ENCODE peak calls at places on chromosomes 6 and 20, in four cellular contexts. R is WTC11, D is HepG2, W is K562. E is an unnamed sample.

GRCh38 chr6:115120394-115120793 is 777.6 kb upstream of the HS3ST5 start:
- DNase-seq in R (no peak), D (no peak), W (no peak), E (no peak)

GRCh38 chr20:32896521-32897280 is 38.0 kb downstream of the EFCAB8 start:
- DNase-seq in R (no peak), D (no peak), W (no peak), E (no peak)

GRCh38 chr20:3990741-3991140 is 24.6 kb downstream of the RNF24 start:
- DNase-seq in R (no peak), D (no peak), W (no peak), E (no peak)

GRCh38 chr6:31545291-31545690 is 1.1 kb downstream of the ATP6V1G2 start:
- DNase-seq in R (no peak), D (no peak), W (no peak), E (no peak)

GRCh38 chr20:20003088-20003954 is 13.8 kb upstream of the NAA20 start:
- DNase-seq in R (no peak), D (no peak), W (no peak), E (no peak)

GRCh38 chr6:84346372-84346771 is 118.9 kb upstream of the CEP162 start:
- DNase-seq in R (no peak), D (no peak), W (no peak), E (no peak)

GRCh38 chr6:13689511-13690256 is 22.0 kb downstream of the RANBP9 start:
- DNase-seq in R (no peak), D (no peak), W (no peak), E (no peak)

GRCh38 chr6:39312912-39313525 is 1.2 kb downstream of the KCNK17 start:
- DNase-seq in R (peak; percentile 30), D (no peak), W (no peak), E (no peak)

GRCh38 chr6:80523531-80523970 is 417.1 kb downstream of the BCKDHB start:
- DNase-seq in R (peak; percentile 79), D (no peak), W (no peak), E (peak; percentile 9)

GRCh38 chr20:20321917-20322316 is 46.0 kb upstream of the INSM1 start:
- DNase-seq in R (no peak), D (no peak), W (no peak), E (no peak)

GRCh38 chr6:156807028-156807427 is 29.9 kb downstream of the ARID1B start:
- DNase-seq in R (no peak), D (no peak), W (no peak), E (peak; percentile 59)

GRCh38 chr20:33814238-33814712 is 3.1 kb downstream of the CHMP4B start:
- DNase-seq in R (no peak), D (no peak), W (no peak), E (no peak)

GRCh38 chr6:2000962-2001361 is 244.4 kb downstream of the GMDS start:
- DNase-seq in R (no peak), D (no peak), W (no peak), E (no peak)

GRCh38 chr20:18780731-18781130 is 32.9 kb upstream of the SCP2D1 start:
- DNase-seq in R (no peak), D (no peak), W (no peak), E (no peak)

GRCh38 chr6:100176321-100176950 is 182.4 kb upstream of the MCHR2 start:
- DNase-seq in R (no peak), D (peak; percentile 14), W (no peak), E (peak; percentile 27)

GRCh38 chr20:4234128-4234527 is 218.8 kb upstream of the RNF24 start:
- DNase-seq in R (no peak), D (no peak), W (no peak), E (no peak)

GRCh38 chr20:23689399-23689690 is 507 bp upstream of the CST4 start:
- DNase-seq in R (no peak), D (no peak), W (no peak), E (no peak)

GRCh38 chr20:24915892-24916291 is 33.2 kb upstream of the CST7 start:
- DNase-seq in R (no peak), D (no peak), W (no peak), E (no peak)

GRCh38 chr6:12714022-12714421 is 2.5 kb upstream of the PHACTR1 start:
- DNase-seq in R (no peak), D (no peak), W (no peak), E (no peak)

GRCh38 chr20:58722877-58723627 is 30.5 kb downstream of the NPEPL1 start:
- DNase-seq in R (no peak), D (no peak), W (no peak), E (no peak)

DNA sequence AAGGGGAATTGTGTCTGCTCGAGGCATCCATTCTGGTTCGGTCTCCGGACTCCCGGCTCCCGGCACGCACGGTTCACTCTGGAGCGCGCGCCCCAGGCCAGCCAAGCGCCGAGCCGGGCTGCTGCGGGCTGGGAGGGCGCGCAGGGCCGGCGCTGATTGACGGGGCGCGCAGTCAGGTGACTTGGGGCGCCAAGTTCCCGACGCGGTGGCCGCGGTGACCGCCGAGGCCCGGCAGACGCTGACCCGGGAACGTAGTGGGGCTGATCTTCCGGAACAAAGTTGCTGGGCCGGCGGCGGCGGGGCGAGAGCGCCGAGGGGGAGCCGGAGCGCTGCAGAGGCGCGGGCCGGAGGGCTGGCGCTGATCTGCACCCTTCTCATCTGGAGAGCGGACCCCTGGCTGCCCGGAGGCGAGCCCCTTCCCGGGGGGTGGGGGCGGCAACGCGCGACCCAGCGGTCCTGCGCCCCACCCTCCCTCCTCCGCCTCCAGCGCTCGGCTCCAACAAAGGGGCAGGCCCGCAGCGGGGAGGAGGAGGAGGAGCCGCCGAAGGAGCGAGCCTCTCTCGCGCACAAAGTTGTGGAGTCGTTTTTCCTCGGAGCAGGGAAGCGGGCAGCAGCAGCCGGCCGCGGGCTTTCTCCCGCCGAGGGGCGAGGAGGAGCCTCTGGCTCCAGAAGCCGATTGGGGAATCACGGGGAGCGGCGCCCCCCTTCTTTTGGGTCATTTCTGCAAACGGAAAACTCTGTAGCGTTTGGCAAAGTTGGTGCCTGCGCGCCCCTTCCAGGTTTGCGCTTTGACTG is at the start of gene UTRN:
- DNase-seq in R (peak; percentile 89), D (peak; percentile 74), W (peak; percentile 47), E (peak; percentile 82)
- TF ChIP-seq ELF4 in R (no peak), D (peak; percentile 97), W (no peak), E (no peak)

DNA sequence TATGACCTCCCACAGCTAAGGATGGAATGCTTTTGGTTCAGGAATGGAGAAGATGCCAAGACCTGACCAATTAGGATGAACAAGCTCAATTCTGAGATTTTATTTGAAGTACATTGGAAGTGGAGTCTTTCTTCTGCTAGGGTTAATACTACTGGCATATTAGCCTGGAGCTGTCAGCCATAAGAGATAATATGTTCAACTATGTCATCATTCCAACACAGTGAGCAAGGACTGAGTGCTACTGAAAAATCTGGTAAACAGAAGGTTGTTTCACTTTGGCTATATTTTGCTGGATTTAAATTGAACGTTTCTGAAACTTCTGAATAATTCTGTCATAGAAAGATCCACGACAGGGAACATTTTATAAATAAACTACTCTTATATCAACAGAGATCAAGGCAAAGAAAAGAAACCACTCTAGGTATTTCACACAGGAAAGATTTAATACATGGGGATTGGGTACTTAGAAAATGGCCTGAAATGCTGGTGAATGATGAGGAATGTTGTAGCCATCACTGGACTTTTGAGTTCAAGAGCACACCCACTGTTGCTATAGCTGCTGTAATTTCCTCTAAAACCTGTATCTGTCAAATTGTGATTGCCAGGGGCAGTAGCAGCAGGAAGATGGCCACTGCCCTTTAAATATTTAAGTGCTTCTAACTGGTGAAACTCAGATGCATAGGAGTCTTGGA is 200.5 kb downstream of the PLCB4 start:
- DNase-seq in R (no peak), D (no peak), W (no peak), E (no peak)
- TF ChIP-seq ELF4 in R (no peak), D (no peak), W (no peak), E (no peak)

DNA sequence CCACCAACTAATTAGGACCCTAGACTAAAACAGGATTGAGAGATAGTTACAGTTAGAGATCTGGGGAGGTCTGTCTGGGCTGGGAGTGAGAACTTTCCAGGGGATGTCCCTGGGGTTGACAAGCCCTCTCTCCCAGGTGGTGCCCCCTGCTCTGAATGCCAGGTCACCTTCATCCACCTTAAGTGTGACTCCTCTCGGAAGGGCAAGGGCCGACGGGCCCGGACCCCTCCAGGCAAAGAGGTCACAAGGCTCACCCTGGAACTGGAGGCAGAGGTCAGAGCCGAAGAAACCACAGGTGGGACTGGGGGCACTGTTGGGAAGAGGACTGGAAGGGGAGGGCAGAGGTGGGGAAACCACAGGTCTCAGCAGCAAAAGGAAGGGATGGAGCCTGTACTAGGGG is 17.0 kb upstream of the ZNF76 start:
- DNase-seq in R (no peak), D (no peak), W (no peak), E (no peak)
- TF ChIP-seq ELF4 in R (no peak), D (no peak), W (no peak), E (no peak)

GRCh38 chr6:158799051-158799792 is 19.9 kb downstream of the EZR start:
- DNase-seq in R (no peak), D (peak; percentile 72), W (no peak), E (peak; percentile 61)

GRCh38 chr6:158801655-158802294 is 17.4 kb downstream of the EZR start:
- DNase-seq in R (no peak), D (no peak), W (no peak), E (no peak)

GRCh38 chr6:158807515-158808441 is 11.4 kb downstream of the EZR start:
- DNase-seq in R (no peak), D (no peak), W (peak; percentile 39), E (no peak)

GRCh38 chr6:158805698-158806373 is 13.3 kb downstream of the EZR start:
- DNase-seq in R (no peak), D (no peak), W (no peak), E (no peak)

GRCh38 chr6:158803733-158804143 is 15.4 kb downstream of the EZR start:
- DNase-seq in R (no peak), D (no peak), W (no peak), E (no peak)
- TF ChIP-seq ELF4 in R (no peak), D (no peak), W (no peak), E (no peak)

GRCh38 chr6:150528648-150529285 is 70.9 kb upstream of the PLEKHG1 start:
- DNase-seq in R (peak; percentile 64), D (no peak), W (no peak), E (peak; percentile 77)
- TF ChIP-seq ELF4 in R (no peak), D (no peak), W (no peak), E (no peak)

E was measured in HEK293T.